ENCODE peak calls at places on chromosomes 11 and 22, in ten cellular contexts. E, W, P, Y, Q, D, K, N, F and U are unnamed samples.

GRCh38 chr22:41524283-41524682 is 20.0 kb downstream of the POLR3H start:
- DNase-seq in F (peak), P (no peak), Q (no peak), Y (peak), W (peak), K (peak), D (no peak), N (no peak), E (no peak), U (peak)

GRCh38 chr11:134414772-134415765 is 3.0 kb upstream of the B3GAT1 start:
- DNase-seq in Q (peak), D (no peak), P (no peak), K (no peak), F (no peak), W (no peak), E (no peak), Y (no peak), N (no peak), U (no peak)

GRCh38 chr22:39129081-39129480 is 23.4 kb downstream of the CBX7 start:
- DNase-seq in Q (no peak), N (no peak), P (no peak), W (peak), F (no peak), D (no peak), Y (no peak), K (no peak), E (peak), U (no peak)

GRCh38 chr22:50139843-50140415 is 30.6 kb upstream of the PANX2 start:
- DNase-seq in K (no peak), E (peak), F (no peak), P (peak), Y (no peak), D (no peak), N (no peak), W (no peak), Q (no peak), U (no peak)

GRCh38 chr11:63694518-63694917 is 13.2 kb downstream of the RTN3 start:
- DNase-seq in E (no peak), Q (no peak), F (no peak), P (no peak), Y (no peak), K (no peak), N (no peak), W (no peak), D (no peak), U (no peak)

GRCh38 chr22:28015676-28016601 is 96.9 kb upstream of the PITPNB start:
- DNase-seq in E (no peak), Q (peak), K (no peak), W (peak), P (no peak), Y (peak), D (no peak), F (no peak), N (no peak), U (no peak)

GRCh38 chr11:27754035-27755017 is 54.1 kb upstream of the BDNF start:
- DNase-seq in D (no peak), E (no peak), F (no peak), K (peak), Y (no peak), W (no peak), N (no peak), P (peak), Q (no peak), U (no peak)

GRCh38 chr11:76704171-76704948 is 33.8 kb upstream of the LRRC32 start:
- DNase-seq in K (no peak), N (no peak), W (no peak), Y (no peak), F (no peak), Q (no peak), P (peak), D (no peak), E (no peak), U (no peak)

GRCh38 chr11:70666336-70666735 is 268.0 kb downstream of the CTTN start:
- DNase-seq in Q (no peak), D (no peak), K (no peak), Y (no peak), E (no peak), N (no peak), P (no peak), W (no peak), F (no peak), U (no peak)

GRCh38 chr11:126138636-126139540 is 72.6 kb downstream of the RPUSD4 start:
- DNase-seq in E (no peak), Y (peak), D (no peak), W (no peak), Q (peak), F (no peak), P (no peak), N (no peak), K (no peak), U (no peak)

GRCh38 chr11:111878385-111878765 is 590 bp downstream of the FDXACB1 start:
- DNase-seq in E (no peak), N (no peak), W (no peak), F (no peak), Q (no peak), P (no peak), K (no peak), D (peak), Y (no peak), U (no peak)

GRCh38 chr11:13440100-13440855 is 22.7 kb downstream of the BTBD10 start:
- DNase-seq in F (no peak), Y (no peak), P (no peak), Q (no peak), N (no peak), D (peak), E (no peak), W (peak), K (peak), U (peak)

GRCh38 chr11:45321669-45322068 is 35.5 kb upstream of the SYT13 start:
- DNase-seq in Q (no peak), E (no peak), F (no peak), K (no peak), N (no peak), D (no peak), Y (peak), P (no peak), W (no peak), U (no peak)

GRCh38 chr11:47407746-47408590 is at the start of gene SLC39A13:
- DNase-seq in E (peak), F (peak), P (peak), D (peak), W (peak), N (peak), Q (peak), Y (peak), K (peak), U (peak)
- TF ChIP-seq POLR2A in E (peak), F (no peak), P (peak), D (peak), W (peak), N (peak), Q (peak), Y (peak), K (peak), U (peak)

DNA sequence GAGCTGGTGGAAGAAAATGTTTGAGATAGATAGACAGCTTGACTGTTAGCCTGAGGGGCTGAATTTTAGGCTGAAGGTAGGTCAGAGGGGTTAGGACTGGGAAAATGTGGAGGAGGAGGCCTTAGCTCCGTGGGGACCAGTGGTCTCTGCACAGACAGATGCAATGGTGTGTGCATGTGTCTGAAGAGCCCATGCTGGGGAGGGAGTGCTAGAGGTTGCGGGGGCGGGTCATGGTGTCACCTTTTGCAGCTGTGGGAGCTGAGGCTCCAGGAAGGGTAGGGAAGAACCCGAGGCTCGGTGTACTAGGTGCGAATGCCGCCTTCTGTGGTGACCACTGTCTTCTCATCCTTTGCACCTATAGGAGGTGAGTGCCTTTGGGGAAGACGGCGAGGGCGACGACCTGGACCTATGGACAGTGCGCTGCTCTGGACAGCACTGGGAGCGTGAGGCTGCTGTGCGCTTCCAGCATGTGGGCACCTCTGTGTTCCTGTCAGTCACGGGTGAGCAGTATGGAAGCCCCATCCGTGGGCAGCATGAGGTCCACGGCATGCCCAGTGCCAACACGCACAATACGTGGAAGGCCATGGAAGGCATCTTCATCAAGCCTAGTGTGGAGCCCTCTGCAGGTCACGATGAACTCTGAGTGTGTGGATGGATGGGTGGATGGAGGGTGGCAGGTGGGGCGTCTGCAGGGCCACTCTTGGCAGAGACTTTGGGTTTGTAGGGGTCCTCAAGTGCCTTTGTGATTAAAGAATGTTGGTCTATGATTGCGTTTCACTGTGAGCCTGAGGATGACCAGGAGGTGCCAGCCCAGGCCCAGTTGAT is 1.6 kb downstream of the SDF2L1 start:
- DNase-seq in N (no peak), K (no peak), Y (no peak), Q (no peak), E (no peak), W (no peak), D (no peak), F (no peak), P (peak), U (no peak)
- H3K4me3 ChIP-seq in N (peak), K (peak), Y (no peak), Q (peak), E (no peak), W (no peak), D (peak), F (peak), P (peak), U (no peak)

GRCh38 chr11:35208795-35209194 is 69.8 kb downstream of the CD44 start:
- DNase-seq in P (no peak), F (no peak), D (no peak), K (no peak), N (no peak), W (no peak), E (no peak), Y (no peak), Q (no peak), U (no peak)
- TF ChIP-seq POLR2AphosphoS5 in P (no peak), F (no peak), D (peak), K (no peak), N (no peak), W (no peak), E (no peak), Y (no peak), Q (no peak), U (no peak)

GRCh38 chr11:67584205-67584880 is 731 bp downstream of the GSTP1 start:
- DNase-seq in F (peak), Y (peak), Q (peak), K (peak), E (no peak), P (peak), D (no peak), W (peak), N (peak), U (peak)

GRCh38 chr11:67584881-67585873 is 1.6 kb downstream of the GSTP1 start:
- DNase-seq in Q (no peak), Y (no peak), D (no peak), W (no peak), E (no peak), P (peak), F (no peak), N (no peak), K (no peak), U (no peak)

GRCh38 chr11:67581469-67581868 is 2.1 kb upstream of the GSTP1 start:
- DNase-seq in E (peak), Y (no peak), F (peak), N (peak), D (no peak), K (no peak), P (no peak), W (no peak), Q (peak), U (peak)

GRCh38 chr11:67582026-67582425 is 1.6 kb upstream of the GSTP1 start:
- DNase-seq in K (no peak), D (no peak), F (no peak), Y (no peak), P (no peak), E (no peak), Q (no peak), N (no peak), W (no peak), U (no peak)

DNA sequence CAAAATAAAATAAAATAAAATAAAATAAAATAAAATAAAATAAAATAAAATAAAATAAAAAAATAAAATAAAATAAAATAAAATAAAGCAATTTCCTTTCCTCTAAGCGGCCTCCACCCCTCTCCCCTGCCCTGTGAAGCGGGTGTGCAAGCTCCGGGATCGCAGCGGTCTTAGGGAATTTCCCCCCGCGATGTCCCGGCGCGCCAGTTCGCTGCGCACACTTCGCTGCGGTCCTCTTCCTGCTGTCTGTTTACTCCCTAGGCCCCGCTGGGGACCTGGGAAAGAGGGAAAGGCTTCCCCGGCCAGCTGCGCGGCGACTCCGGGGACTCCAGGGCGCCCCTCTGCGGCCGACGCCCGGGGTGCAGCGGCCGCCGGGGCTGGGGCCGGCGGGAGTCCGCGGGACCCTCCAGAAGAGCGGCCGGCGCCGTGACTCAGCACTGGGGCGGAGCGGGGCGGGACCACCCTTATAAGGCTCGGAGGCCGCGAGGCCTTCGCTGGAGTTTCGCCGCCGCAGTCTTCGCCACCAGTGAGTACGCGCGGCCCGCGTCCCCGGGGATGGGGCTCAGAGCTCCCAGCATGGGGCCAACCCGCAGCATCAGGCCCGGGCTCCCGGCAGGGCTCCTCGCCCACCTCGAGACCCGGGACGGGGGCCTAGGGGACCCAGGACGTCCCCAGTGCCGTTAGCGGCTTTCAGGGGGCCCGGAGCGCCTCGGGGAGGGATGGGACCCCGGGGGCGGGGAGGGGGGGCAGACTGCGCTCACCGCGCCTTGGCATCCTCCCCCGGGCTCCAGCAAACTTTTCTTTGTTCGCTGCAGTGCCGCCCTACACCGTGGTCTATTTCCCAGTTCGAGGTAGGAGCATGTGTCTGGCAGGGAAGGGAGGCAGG is at the start of gene GSTP1:
- DNase-seq in D (peak), Q (peak), K (peak), Y (peak), W (peak), F (peak), E (no peak), P (peak), N (peak), U (peak)
- TF ChIP-seq POLR2A in D (peak), Q (peak), K (peak), Y (peak), W (peak), F (no peak), E (no peak), P (peak), N (peak), U (peak)

GRCh38 chr11:123429336-123429735 is 733 bp upstream of the GRAMD1B start:
- DNase-seq in N (no peak), Y (no peak), Q (no peak), D (no peak), E (no peak), P (no peak), F (no peak), K (no peak), W (no peak), U (no peak)
- H3K4me3 ChIP-seq in N (peak), Y (no peak), Q (no peak), D (no peak), E (no peak), P (no peak), F (no peak), K (no peak), W (no peak), U (no peak)

GRCh38 chr11:65501530-65502273 is 2.9 kb downstream of the MALAT1 start:
- DNase-seq in D (no peak), E (no peak), Q (no peak), P (peak), K (peak), W (no peak), N (no peak), Y (peak), F (no peak), U (no peak)
- TF ChIP-seq POLR2AphosphoS5 in D (peak), E (no peak), Q (peak), P (peak), K (peak), W (peak), N (peak), Y (peak), F (peak), U (peak)